ENCODE peak calls at places on chromosomes 12 and 14, in five cellular contexts. V, U, K, Z and E are unnamed samples. For H3K4me1, the result is how much of the 10 kb centered on the place peaks cover.

GRCh38 chr14:24307575-24308341 is at the start of gene CIDEB:
- DNase-seq in Z (no peak), U (no peak), V (peak), K (peak), E (peak)

GRCh38 chr12:83016226-83016835 is 329.6 kb downstream of the TMTC2 start:
- DNase-seq in K (peak), Z (no peak), V (no peak), U (peak), E (no peak)

GRCh38 chr12:67648306-67649164 is at the start of gene DYRK2:
- DNase-seq in K (peak), V (peak), Z (peak), U (peak), E (peak)

GRCh38 chr12:5684989-5685388 is 253.1 kb downstream of the NTF3 start:
- DNase-seq in V (no peak), K (no peak), Z (no peak), U (no peak), E (no peak)

GRCh38 chr12:14993537-14994266 is 20.9 kb downstream of the PDE6H start:
- DNase-seq in K (no peak), V (peak), U (no peak), Z (no peak), E (no peak)

GRCh38 chr12:47988073-47989022 is 15.9 kb downstream of the COL2A1 start:
- DNase-seq in V (peak), K (peak), Z (no peak), U (no peak), E (peak)

GRCh38 chr12:131795688-131796410 is 32.3 kb upstream of the MMP17 start:
- DNase-seq in Z (no peak), K (no peak), U (no peak), V (peak), E (no peak)

GRCh38 chr12:18696971-18697602 is 40.7 kb downstream of the PLCZ1 start:
- DNase-seq in Z (no peak), V (no peak), U (no peak), K (no peak), E (no peak)

GRCh38 chr12:13230500-13230899 is 34.0 kb downstream of the EMP1 start:
- DNase-seq in K (no peak), Z (no peak), V (no peak), U (no peak), E (no peak)

GRCh38 chr14:58078068-58078467 is 73.9 kb downstream of the ARMH4 start:
- DNase-seq in U (no peak), Z (no peak), V (peak), K (no peak), E (no peak)

GRCh38 chr14:78611031-78611430 is 440.9 kb downstream of the NRXN3 start:
- DNase-seq in V (no peak), U (no peak), Z (no peak), K (no peak), E (no peak)

GRCh38 chr12:89856431-89856830 is 147.8 kb upstream of the ATP2B1 start:
- DNase-seq in Z (no peak), V (no peak), U (no peak), K (no peak), E (no peak)

GRCh38 chr12:188910-189621 is 24.9 kb downstream of the SLC6A12 start:
- DNase-seq in U (no peak), V (peak), K (no peak), Z (no peak), E (peak)

GRCh38 chr14:99064262-99064954 is 207.6 kb downstream of the BCL11B start:
- DNase-seq in K (no peak), U (no peak), V (no peak), Z (no peak), E (no peak)

GRCh38 chr14:51805541-51805940 is 54.9 kb upstream of the GNG2 start:
- DNase-seq in K (no peak), Z (no peak), U (no peak), V (no peak), E (no peak)

GRCh38 chr12:48996794-48997718 is 2.1 kb downstream of the DDN start:
- DNase-seq in K (peak), V (peak), U (no peak), Z (no peak), E (peak)

GRCh38 chr14:35653045-35653444 is 119.1 kb downstream of the INSM2 start:
- DNase-seq in Z (no peak), K (no peak), U (no peak), V (no peak), E (no peak)

GRCh38 chr12:67663121-67663520 is 14.6 kb downstream of the DYRK2 start:
- DNase-seq in V (no peak), Z (no peak), U (no peak), K (no peak), E (no peak)

GRCh38 chr12:114399664-114400211 is 6.2 kb downstream of the TBX5 start:
- DNase-seq in K (peak), Z (no peak), V (peak), U (peak), E (no peak)

GRCh38 chr12:104702565-104703139 is 245.9 kb downstream of the CHST11 start:
- DNase-seq in U (no peak), K (peak), V (no peak), Z (peak), E (peak)

GRCh38 chr12:27703720-27704452 is 6.7 kb upstream of the MRPS35 start:
- DNase-seq in K (no peak), Z (peak), U (peak), V (peak), E (peak)

GRCh38 chr12:50533971-50534370 is 29.2 kb downstream of the DIP2B start:
- DNase-seq in U (no peak), Z (no peak), K (no peak), V (no peak), E (no peak)

GRCh38 chr12:52314511-52314910 is 6.7 kb downstream of the KRT83 start:
- DNase-seq in V (no peak), K (no peak), Z (no peak), U (no peak), E (no peak)

GRCh38 chr12:64687816-64688599 is 71.2 kb downstream of the GNS start:
- DNase-seq in Z (no peak), U (no peak), V (no peak), K (peak), E (no peak)

GRCh38 chr12:64528616-64529015 is 76.7 kb downstream of the TBK1 start:
- DNase-seq in Z (no peak), K (no peak), V (no peak), U (no peak), E (no peak)

GRCh38 chr14:100071545-100071944 is 6.3 kb downstream of the EVL start:
- DNase-seq in U (no peak), Z (no peak), K (no peak), V (no peak), E (no peak)

GRCh38 chr12:27246774-27247173 is 2.7 kb downstream of the STK38L start:
- DNase-seq in Z (no peak), V (no peak), U (no peak), K (no peak), E (no peak)

GRCh38 chr12:79857675-79858074 is 77.2 kb downstream of the PPP1R12A start:
- DNase-seq in U (no peak), K (no peak), Z (no peak), V (no peak), E (no peak)

GRCh38 chr12:17062296-17063061 is 456.5 kb upstream of the LMO3 start:
- DNase-seq in Z (no peak), V (no peak), K (no peak), U (no peak), E (no peak)

GRCh38 chr12:92080390-92081285 is 65.0 kb downstream of the BTG1 start:
- DNase-seq in U (peak), V (peak), K (no peak), Z (no peak), E (no peak)

GRCh38 chr14:72906879-72907278 is 13.0 kb upstream of the DPF3 start:
- DNase-seq in U (no peak), V (no peak), Z (no peak), K (no peak), E (no peak)

GRCh38 chr14:93023802-93024434 is 91.8 kb downstream of the ITPK1 start:
- DNase-seq in V (no peak), K (no peak), Z (no peak), U (no peak), E (no peak)

GRCh38 chr12:57825451-57825850 is 6.9 kb upstream of the AVIL start:
- DNase-seq in V (no peak), U (no peak), Z (no peak), K (no peak), E (no peak)

GRCh38 chr12:88903333-88903732 is 323.1 kb upstream of the KITLG start:
- DNase-seq in K (no peak), V (no peak), Z (no peak), U (no peak), E (no peak)

GRCh38 chr14:54211562-54212308 is 185.1 kb upstream of the CDKN3 start:
- DNase-seq in Z (no peak), K (no peak), V (peak), U (peak), E (no peak)

GRCh38 chr14:98163285-98163741 is 1108.7 kb downstream of the BCL11B start:
- DNase-seq in Z (no peak), U (no peak), K (no peak), V (peak), E (no peak)

GRCh38 chr14:77039285-77040058 is 11.0 kb upstream of the IRF2BPL start:
- DNase-seq in K (no peak), Z (no peak), V (no peak), U (no peak), E (no peak)
- H3K4me3 ChIP-seq in K (peak), Z (peak), V (peak), U (peak), E (peak)

GRCh38 chr14:68688872-68689371 is 103.9 kb downstream of the ZFP36L1 start:
- DNase-seq in Z (no peak), U (no peak), V (no peak), K (peak), E (no peak)
- H3K4me1 ChIP-seq in Z (under half), U (under half), V (under half), K (under half), E (under half)

GRCh38 chr14:95889236-95889979 is 12.8 kb downstream of the TUNAR start:
- DNase-seq in V (no peak), Z (no peak), K (no peak), U (no peak), E (no peak)

GRCh38 chr14:95896628-95897027 is 20.0 kb downstream of the TUNAR start:
- DNase-seq in Z (no peak), V (no peak), K (no peak), U (no peak), E (no peak)

GRCh38 chr14:95895720-95896119 is 19.1 kb downstream of the TUNAR start:
- DNase-seq in K (no peak), U (peak), Z (no peak), V (peak), E (no peak)

GRCh38 chr14:95891742-95892141 is 15.1 kb downstream of the TUNAR start:
- DNase-seq in V (no peak), K (no peak), Z (no peak), U (peak), E (no peak)

DNA sequence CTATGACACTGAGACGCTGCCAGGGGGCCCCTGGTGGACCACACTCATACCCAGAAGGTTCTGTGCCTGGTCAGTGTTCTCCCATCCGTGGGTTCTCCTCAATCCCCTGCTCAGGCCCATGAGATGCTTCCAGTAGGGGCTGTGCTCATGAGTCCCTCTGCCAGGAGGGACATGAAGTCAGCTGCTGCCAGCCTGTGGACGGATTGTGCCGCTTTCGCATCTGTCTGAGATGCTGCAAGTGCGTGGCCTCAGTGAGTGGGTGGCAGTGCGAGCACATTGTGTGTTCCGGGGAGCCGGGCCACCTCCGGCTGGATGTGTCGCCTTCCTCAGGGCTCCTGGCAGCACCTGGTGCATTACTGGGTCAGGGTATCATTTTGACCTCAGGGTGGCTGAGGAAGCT is 15.5 kb downstream of the TUNAR start:
- DNase-seq in U (no peak), K (no peak), V (no peak), Z (no peak), E (no peak)
- H3K4me3 ChIP-seq in U (no peak), K (no peak), V (no peak), Z (no peak), E (no peak)

GRCh38 chr14:61215222-61216010 is 65.7 kb downstream of the TMEM30B start:
- DNase-seq in V (no peak), K (no peak), Z (no peak), U (no peak), E (no peak)
- H3K4me1 ChIP-seq in V (under half), K (under half), Z (under half), U (under half), E (under half)

GRCh38 chr14:90522585-90523191 is 125.9 kb downstream of the CALM1 start:
- DNase-seq in U (no peak), K (peak), V (no peak), Z (no peak), E (peak)
- H3K4me3 ChIP-seq in U (no peak), K (no peak), V (no peak), Z (peak), E (no peak)

GRCh38 chr14:70658899-70659298 is 17.2 kb downstream of the TTC9 start:
- DNase-seq in Z (no peak), V (no peak), U (no peak), K (no peak), E (no peak)
- H3K4me1 ChIP-seq in Z (under half), V (under half), U (under half), K (under half), E (under half)